ENCODE peak calls at places on chromosomes 6 and 20, in five cellular contexts. M, L, R, B and Y are unnamed samples.
A peak's percentile ranks its signal among the peaks of the same experiment; 100 is the strongest.

GRCh38 chr6:16450285-16450684 is 211.9 kb downstream of the GMPR start:
- DNase-seq in B (no peak), R (peak; percentile 87), L (peak; percentile 81), M (peak; percentile 80), Y (peak; percentile 60)

GRCh38 chr6:118752803-118753202 is 101.4 kb upstream of the CEP85L start:
- DNase-seq in B (no peak), R (no peak), M (no peak), L (no peak), Y (no peak)

GRCh38 chr6:123333000-123333756 is 303.6 kb downstream of the TRDN start:
- DNase-seq in B (no peak), L (no peak), R (no peak), M (peak; percentile 21), Y (no peak)

GRCh38 chr6:85551264-85551663 is 42.4 kb downstream of the SNX14 start:
- DNase-seq in R (no peak), L (peak; percentile 20), B (no peak), M (no peak), Y (peak; percentile 16)

GRCh38 chr6:36947570-36948351 is 6.8 kb upstream of the PI16 start:
- DNase-seq in M (no peak), R (no peak), L (peak; percentile 76), B (peak; percentile 74), Y (no peak)

GRCh38 chr6:144377586-144377985 is 92.5 kb downstream of the UTRN start:
- DNase-seq in M (peak; percentile 81), B (no peak), R (peak; percentile 88), L (peak; percentile 54), Y (no peak)

GRCh38 chr6:12608016-12608860 is 108.3 kb upstream of the PHACTR1 start:
- DNase-seq in B (no peak), M (peak; percentile 28), R (peak; percentile 28), L (peak; percentile 77), Y (peak; percentile 55)

GRCh38 chr6:31399589-31400466 is 3.6 kb upstream of the MICA start:
- DNase-seq in R (peak; percentile 92), M (peak; percentile 82), L (peak; percentile 86), B (peak; percentile 23), Y (peak; percentile 78)

GRCh38 chr6:145887969-145888368 is 73.4 kb upstream of the FBXO30 start:
- DNase-seq in L (peak; percentile 7), B (no peak), R (peak; percentile 48), M (peak; percentile 38), Y (no peak)

GRCh38 chr6:23349521-23350147 is 776.4 kb upstream of the NRSN1 start:
- DNase-seq in B (no peak), R (peak; percentile 95), L (peak; percentile 83), M (peak; percentile 90), Y (peak; percentile 91)

GRCh38 chr6:7912736-7913517 is 2.3 kb upstream of the TXNDC5 start:
- DNase-seq in M (no peak), R (no peak), L (no peak), B (no peak), Y (no peak)

GRCh38 chr6:146135167-146135566 is 106.3 kb downstream of the GRM1 start:
- DNase-seq in L (no peak), M (no peak), B (no peak), R (peak; percentile 15), Y (no peak)

GRCh38 chr20:58064411-58065010 is 163.9 kb downstream of the ANKRD60 start:
- DNase-seq in B (no peak), L (no peak), R (no peak), M (no peak), Y (no peak)

GRCh38 chr20:4573564-4574355 is 147.9 kb upstream of the PRND start:
- DNase-seq in L (peak; percentile 92), R (peak; percentile 95), M (peak; percentile 98), B (no peak), Y (peak; percentile 96)

GRCh38 chr6:1527098-1527497 is 82.6 kb upstream of the FOXC1 start:
- DNase-seq in B (peak; percentile 68), R (peak; percentile 80), M (peak; percentile 64), L (peak; percentile 70), Y (no peak)

GRCh38 chr20:43541214-43541613 is 17.6 kb upstream of the SGK2 start:
- DNase-seq in B (no peak), L (no peak), R (peak; percentile 60), M (no peak), Y (peak; percentile 55)

GRCh38 chr6:158629376-158630221 is 14.9 kb downstream of the DYNLT1 start:
- DNase-seq in L (no peak), B (no peak), M (no peak), R (no peak), Y (no peak)

GRCh38 chr6:25363429-25363828 is 84.3 kb downstream of the CARMIL1 start:
- DNase-seq in L (no peak), M (no peak), R (no peak), B (no peak), Y (no peak)

GRCh38 chr6:43740961-43741764 is 28.8 kb upstream of the VEGFA start:
- DNase-seq in B (no peak), L (no peak), R (no peak), M (no peak), Y (no peak)

GRCh38 chr6:136037246-136037884 is 185.9 kb downstream of the PDE7B start:
- DNase-seq in B (no peak), L (no peak), M (no peak), R (peak; percentile 50), Y (no peak)

GRCh38 chr6:31879901-31880300 is 1.1 kb upstream of the SLC44A4 start:
- DNase-seq in B (no peak), M (no peak), R (no peak), L (no peak), Y (no peak)

GRCh38 chr6:141610741-141611140 is 522.0 kb upstream of the GJE1 start:
- DNase-seq in L (peak; percentile 6), M (peak; percentile 14), B (no peak), R (peak; percentile 83), Y (peak; percentile 11)

GRCh38 chr20:47335251-47336012 is 21.1 kb downstream of the ZMYND8 start:
- DNase-seq in B (no peak), M (no peak), R (no peak), L (no peak), Y (no peak)

GRCh38 chr20:36303020-36303595 is 3.0 kb upstream of the DLGAP4 start:
- DNase-seq in R (no peak), L (no peak), B (no peak), M (no peak), Y (no peak)

GRCh38 chr6:77173472-77174074 is 289.7 kb downstream of the HTR1B start:
- DNase-seq in B (no peak), R (peak; percentile 57), M (no peak), L (peak; percentile 6), Y (no peak)

GRCh38 chr6:31547727-31548422 is 467 bp downstream of the NFKBIL1 start:
- DNase-seq in R (no peak), M (no peak), L (no peak), B (no peak), Y (no peak)

GRCh38 chr6:71252960-71253359 is 35.7 kb upstream of the OGFRL1 start:
- DNase-seq in M (no peak), L (no peak), B (no peak), R (peak; percentile 29), Y (no peak)

GRCh38 chr6:39992861-39993622 is 58.8 kb upstream of the MOCS1 start:
- DNase-seq in L (no peak), B (no peak), R (no peak), M (no peak), Y (no peak)

GRCh38 chr6:80488190-80488589 is 381.7 kb downstream of the BCKDHB start:
- DNase-seq in B (no peak), R (no peak), M (no peak), L (no peak), Y (no peak)

GRCh38 chr6:131890091-131890490 is 61.1 kb downstream of the CCN2 start:
- DNase-seq in R (no peak), M (no peak), B (no peak), L (no peak), Y (no peak)

GRCh38 chr20:38055294-38055693 is 21.7 kb downstream of the RPRD1B start:
- DNase-seq in L (no peak), R (no peak), B (no peak), M (no peak), Y (no peak)

GRCh38 chr6:109381007-109381746 is 1.1 kb downstream of the CD164 start:
- DNase-seq in B (no peak), R (no peak), L (peak; percentile 11), M (no peak), Y (no peak)

GRCh38 chr6:13709698-13710551 is 1.7 kb downstream of the RANBP9 start:
- DNase-seq in M (peak; percentile 51), L (peak; percentile 18), B (no peak), R (peak; percentile 74), Y (no peak)

GRCh38 chr20:63574156-63574828 is at the start of gene HELZ2:
- DNase-seq in B (no peak), L (no peak), M (peak; percentile 62), R (peak; percentile 67), Y (peak; percentile 63)

GRCh38 chr6:36245572-36246031 is 24.3 kb upstream of the PNPLA1 start:
- DNase-seq in R (no peak), M (no peak), B (no peak), L (no peak), Y (no peak)

GRCh38 chr20:4459081-4459480 is 262.6 kb upstream of the PRND start:
- DNase-seq in L (no peak), B (no peak), M (no peak), R (no peak), Y (no peak)